ENCODE peak calls at places on chromosomes 11 and 22, in four cellular contexts. W is H1, Z is GM12878, V is K562. T is an unnamed sample.

GRCh38 chr11:69453151-69453550 is 28.3 kb upstream of the LINC01488 start:
- DNase-seq in W (no peak), Z (no peak), V (no peak), T (no peak)

GRCh38 chr22:37284126-37284806 is 2.0 kb downstream of the CYTH4 start:
- DNase-seq in W (no peak), Z (no peak), V (no peak), T (no peak)

GRCh38 chr11:119181677-119182412 is 3.4 kb upstream of the NHERF4 start:
- DNase-seq in W (no peak), Z (no peak), V (no peak), T (no peak)

GRCh38 chr11:117959438-117960149 is 26.6 kb upstream of the IL10RA start:
- DNase-seq in W (no peak), Z (no peak), V (no peak), T (no peak)

GRCh38 chr11:84249344-84250135 is 963.4 kb upstream of the CCDC90B start:
- DNase-seq in W (no peak), Z (peak; percentile 25), V (no peak), T (no peak)

GRCh38 chr11:94568717-94569116 is 1.5 kb downstream of the PIWIL4 start:
- DNase-seq in W (no peak), Z (no peak), V (no peak), T (no peak)

GRCh38 chr11:74739546-74740270 is 8.5 kb upstream of the CHRDL2 start:
- DNase-seq in W (peak; percentile 46), Z (no peak), V (peak; percentile 80), T (peak; percentile 73)

GRCh38 chr11:29627541-29627940 is 389.3 kb downstream of the KCNA4 start:
- DNase-seq in W (no peak), Z (no peak), V (no peak), T (no peak)

GRCh38 chr11:25734592-25735211 is 597.2 kb upstream of the ANO3 start:
- DNase-seq in W (no peak), Z (no peak), V (no peak), T (peak; percentile 19)

GRCh38 chr11:34364102-34364501 is 6.3 kb upstream of the ABTB2 start:
- DNase-seq in W (no peak), Z (no peak), V (no peak), T (no peak)

DNA sequence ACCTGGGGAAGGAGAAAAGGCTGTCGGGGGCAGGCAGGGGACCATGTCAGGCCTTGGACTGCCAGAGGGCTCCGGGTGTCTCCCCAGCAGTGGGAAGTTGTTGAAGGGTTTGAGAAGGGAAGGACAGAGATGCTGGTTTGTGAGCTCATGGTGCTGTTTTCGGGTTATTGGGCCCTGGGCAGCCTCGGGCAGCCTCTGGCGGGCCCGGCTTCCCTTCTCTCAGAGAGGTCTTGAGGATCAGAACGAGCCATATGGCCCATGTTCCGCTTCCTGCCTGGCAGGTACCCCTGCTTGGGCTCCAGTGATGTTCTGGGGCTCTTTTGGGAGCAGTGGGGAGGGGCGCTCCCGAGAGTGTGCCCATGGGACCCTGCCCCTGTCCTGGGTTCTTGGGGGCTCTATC is 9.8 kb downstream of the MYRF start:
- DNase-seq in W (no peak), Z (no peak), V (no peak), T (no peak)
- TF ChIP-seq CHD1 in W (no peak), Z (no peak), V (no peak), T (no peak)

DNA sequence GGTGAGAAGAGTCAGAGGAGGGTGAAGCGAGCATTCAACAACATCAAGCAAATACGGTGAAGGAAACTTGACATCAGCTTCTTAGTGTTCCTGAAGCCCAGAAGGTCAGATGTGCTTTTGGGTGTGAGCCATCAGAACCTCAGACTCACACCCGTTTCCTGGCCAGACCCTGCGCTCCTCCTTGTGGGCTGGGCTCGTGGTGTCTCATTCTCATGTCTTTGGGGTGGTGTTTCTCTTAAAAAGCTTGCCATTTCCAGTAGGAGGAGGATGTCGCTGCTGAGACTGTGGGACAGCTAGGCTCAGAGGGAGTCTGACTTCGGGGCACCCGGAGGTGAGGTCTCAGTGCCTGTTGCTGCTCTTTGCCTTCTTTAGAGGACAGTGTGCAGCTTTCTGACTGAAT is 24.2 kb downstream of the PPFIBP2 start:
- DNase-seq in W (no peak), Z (no peak), V (no peak), T (no peak)
- TF ChIP-seq CHD1 in W (no peak), Z (no peak), V (no peak), T (no peak)

GRCh38 chr11:82718841-82719240 is 14.8 kb downstream of the FAM181B start:
- DNase-seq in W (no peak), Z (no peak), V (no peak), T (no peak)

GRCh38 chr11:82720267-82720666 is 13.4 kb downstream of the FAM181B start:
- DNase-seq in W (no peak), Z (no peak), V (no peak), T (no peak)

GRCh38 chr11:82719316-82719715 is 14.3 kb downstream of the FAM181B start:
- DNase-seq in W (no peak), Z (no peak), V (no peak), T (no peak)

GRCh38 chr11:82714346-82715174 is 19.1 kb downstream of the FAM181B start:
- DNase-seq in W (no peak), Z (no peak), V (no peak), T (no peak)

GRCh38 chr11:82718307-82718706 is 15.4 kb downstream of the FAM181B start:
- DNase-seq in W (no peak), Z (no peak), V (peak; percentile 37), T (peak; percentile 49)
- TF ChIP-seq CHD1 in W (no peak), Z (no peak), V (no peak), T (no peak)

GRCh38 chr11:43819926-43820325 is 60.7 kb upstream of the ALKBH3 start:
- DNase-seq in W (no peak), Z (peak; percentile 19), V (no peak), T (no peak)
- TF ChIP-seq CHD1 in W (no peak), Z (no peak), V (no peak), T (no peak)

GRCh38 chr11:76410771-76411423 is 29.8 kb downstream of the GVQW3 start:
- DNase-seq in W (no peak), Z (no peak), V (no peak), T (no peak)
- TF ChIP-seq CHD1 in W (no peak), Z (no peak), V (no peak), T (no peak)